ENCODE peak calls at places on chromosomes 11 and 22, in nine cellular contexts. One of them, this sample, is unnamed.

GRCh38 chr22:25448435-25449051 is 115.9 kb upstream of the GRK3 start:
- DNase-seq in substantia nigra: peak; percentile 4
- DNase-seq in osteoblast: peak; percentile 85
- DNase-seq in PC-9: no peak
- DNase-seq in anterior cingulate cortex: no peak
- DNase-seq in sciatic nerve: no peak
- DNase-seq in AG09319: no peak
- DNase-seq in right cardiac atrium: no peak
- DNase-seq in non-pigmented ciliary epithelial cell: no peak
- DNase-seq in this sample: no peak

GRCh38 chr11:61516191-61516590 is 7.6 kb downstream of the LRRC10B start:
- DNase-seq in anterior cingulate cortex: no peak
- DNase-seq in sciatic nerve: no peak
- DNase-seq in substantia nigra: no peak
- DNase-seq in osteoblast: no peak
- DNase-seq in right cardiac atrium: peak; percentile 72
- DNase-seq in non-pigmented ciliary epithelial cell: no peak
- DNase-seq in PC-9: no peak
- DNase-seq in AG09319: no peak
- DNase-seq in this sample: no peak

GRCh38 chr11:101363706-101364275 is 220.0 kb downstream of the TRPC6 start:
- DNase-seq in substantia nigra: no peak
- DNase-seq in AG09319: no peak
- DNase-seq in non-pigmented ciliary epithelial cell: no peak
- DNase-seq in sciatic nerve: no peak
- DNase-seq in osteoblast: no peak
- DNase-seq in PC-9: no peak
- DNase-seq in right cardiac atrium: no peak
- DNase-seq in anterior cingulate cortex: no peak
- DNase-seq in this sample: no peak

GRCh38 chr11:130964393-130964792 is 48.1 kb upstream of the SNX19 start:
- DNase-seq in osteoblast: no peak
- DNase-seq in non-pigmented ciliary epithelial cell: no peak
- DNase-seq in substantia nigra: no peak
- DNase-seq in PC-9: no peak
- DNase-seq in right cardiac atrium: no peak
- DNase-seq in sciatic nerve: no peak
- DNase-seq in anterior cingulate cortex: no peak
- DNase-seq in AG09319: no peak
- DNase-seq in this sample: no peak

GRCh38 chr11:65651589-65652510 is 10.9 kb downstream of the RELA start:
- DNase-seq in sciatic nerve: no peak
- DNase-seq in substantia nigra: no peak
- DNase-seq in AG09319: no peak
- DNase-seq in non-pigmented ciliary epithelial cell: no peak
- DNase-seq in PC-9: peak; percentile 79
- DNase-seq in anterior cingulate cortex: no peak
- DNase-seq in osteoblast: peak; percentile 93
- DNase-seq in right cardiac atrium: peak; percentile 74
- DNase-seq in this sample: peak; percentile 63

GRCh38 chr11:10026514-10026913 is 267.5 kb downstream of the SBF2 start:
- DNase-seq in right cardiac atrium: no peak
- DNase-seq in PC-9: no peak
- DNase-seq in anterior cingulate cortex: no peak
- DNase-seq in AG09319: peak; percentile 5
- DNase-seq in substantia nigra: no peak
- DNase-seq in sciatic nerve: no peak
- DNase-seq in osteoblast: no peak
- DNase-seq in non-pigmented ciliary epithelial cell: no peak
- DNase-seq in this sample: no peak

GRCh38 chr22:44597616-44598015 is 99.6 kb upstream of the RTL6 start:
- DNase-seq in non-pigmented ciliary epithelial cell: no peak
- DNase-seq in sciatic nerve: no peak
- DNase-seq in substantia nigra: no peak
- DNase-seq in AG09319: peak; percentile 32
- DNase-seq in right cardiac atrium: no peak
- DNase-seq in anterior cingulate cortex: no peak
- DNase-seq in osteoblast: peak; percentile 85
- DNase-seq in PC-9: no peak
- DNase-seq in this sample: no peak

GRCh38 chr11:110377451-110377850 is 52.3 kb upstream of the FDX1 start:
- DNase-seq in PC-9: no peak
- DNase-seq in AG09319: no peak
- DNase-seq in right cardiac atrium: no peak
- DNase-seq in sciatic nerve: no peak
- DNase-seq in non-pigmented ciliary epithelial cell: no peak
- DNase-seq in anterior cingulate cortex: no peak
- DNase-seq in osteoblast: no peak
- DNase-seq in substantia nigra: no peak
- DNase-seq in this sample: no peak

GRCh38 chr22:29580200-29580810 is 608 bp downstream of the NIPSNAP1 start:
- DNase-seq in right cardiac atrium: no peak
- DNase-seq in non-pigmented ciliary epithelial cell: no peak
- DNase-seq in substantia nigra: no peak
- DNase-seq in osteoblast: no peak
- DNase-seq in sciatic nerve: no peak
- DNase-seq in anterior cingulate cortex: no peak
- DNase-seq in AG09319: no peak
- DNase-seq in PC-9: no peak
- DNase-seq in this sample: no peak

GRCh38 chr22:20508815-20509271 is 1.4 kb downstream of the MED15 start:
- DNase-seq in AG09319: no peak
- DNase-seq in PC-9: no peak
- DNase-seq in substantia nigra: no peak
- DNase-seq in sciatic nerve: no peak
- DNase-seq in non-pigmented ciliary epithelial cell: no peak
- DNase-seq in right cardiac atrium: no peak
- DNase-seq in anterior cingulate cortex: no peak
- DNase-seq in osteoblast: peak; percentile 48
- DNase-seq in this sample: no peak

GRCh38 chr11:110299006-110299785 is 2.8 kb upstream of the RDX start:
- DNase-seq in anterior cingulate cortex: no peak
- DNase-seq in right cardiac atrium: no peak
- DNase-seq in sciatic nerve: no peak
- DNase-seq in AG09319: no peak
- DNase-seq in substantia nigra: no peak
- DNase-seq in PC-9: peak; percentile 96
- DNase-seq in osteoblast: no peak
- DNase-seq in non-pigmented ciliary epithelial cell: no peak
- DNase-seq in this sample: no peak

GRCh38 chr11:41256060-41256459 is 203.4 kb downstream of the LRRC4C start:
- DNase-seq in anterior cingulate cortex: no peak
- DNase-seq in PC-9: no peak
- DNase-seq in sciatic nerve: no peak
- DNase-seq in substantia nigra: no peak
- DNase-seq in right cardiac atrium: no peak
- DNase-seq in non-pigmented ciliary epithelial cell: no peak
- DNase-seq in osteoblast: no peak
- DNase-seq in AG09319: no peak
- DNase-seq in this sample: no peak

GRCh38 chr22:46072981-46073682 is 77.2 kb upstream of the PPARA start:
- DNase-seq in sciatic nerve: peak; percentile 56
- DNase-seq in non-pigmented ciliary epithelial cell: no peak
- DNase-seq in AG09319: no peak
- DNase-seq in osteoblast: no peak
- DNase-seq in substantia nigra: no peak
- DNase-seq in anterior cingulate cortex: no peak
- DNase-seq in right cardiac atrium: peak; percentile 9
- DNase-seq in PC-9: no peak
- DNase-seq in this sample: no peak

GRCh38 chr11:68610452-68611116 is 73.8 kb upstream of the GAL start:
- DNase-seq in non-pigmented ciliary epithelial cell: no peak
- DNase-seq in substantia nigra: peak; percentile 3
- DNase-seq in right cardiac atrium: no peak
- DNase-seq in PC-9: no peak
- DNase-seq in AG09319: no peak
- DNase-seq in sciatic nerve: no peak
- DNase-seq in anterior cingulate cortex: no peak
- DNase-seq in osteoblast: peak; percentile 46
- DNase-seq in this sample: no peak

GRCh38 chr11:107683807-107684206 is 28.0 kb downstream of the SLN start:
- DNase-seq in osteoblast: no peak
- DNase-seq in substantia nigra: no peak
- DNase-seq in anterior cingulate cortex: no peak
- DNase-seq in right cardiac atrium: no peak
- DNase-seq in AG09319: no peak
- DNase-seq in sciatic nerve: no peak
- DNase-seq in PC-9: no peak
- DNase-seq in non-pigmented ciliary epithelial cell: no peak
- DNase-seq in this sample: no peak

GRCh38 chr22:47193606-47194316 is 431.3 kb downstream of the TBC1D22A start:
- DNase-seq in AG09319: no peak
- DNase-seq in anterior cingulate cortex: no peak
- DNase-seq in sciatic nerve: peak; percentile 52
- DNase-seq in non-pigmented ciliary epithelial cell: no peak
- DNase-seq in right cardiac atrium: no peak
- DNase-seq in osteoblast: peak; percentile 82
- DNase-seq in substantia nigra: no peak
- DNase-seq in PC-9: no peak
- DNase-seq in this sample: no peak

GRCh38 chr11:71066311-71066710 is 186.1 kb downstream of the SHANK2 start:
- DNase-seq in anterior cingulate cortex: no peak
- DNase-seq in non-pigmented ciliary epithelial cell: no peak
- DNase-seq in substantia nigra: no peak
- DNase-seq in sciatic nerve: no peak
- DNase-seq in PC-9: no peak
- DNase-seq in AG09319: no peak
- DNase-seq in right cardiac atrium: no peak
- DNase-seq in osteoblast: no peak
- DNase-seq in this sample: no peak

GRCh38 chr11:20158597-20159257 is 1.5 kb downstream of the DBX1 start:
- DNase-seq in osteoblast: peak; percentile 92
- DNase-seq in anterior cingulate cortex: no peak
- DNase-seq in non-pigmented ciliary epithelial cell: no peak
- DNase-seq in right cardiac atrium: peak; percentile 77
- DNase-seq in substantia nigra: peak; percentile 3
- DNase-seq in sciatic nerve: peak; percentile 70
- DNase-seq in AG09319: no peak
- DNase-seq in PC-9: no peak
- DNase-seq in this sample: no peak

GRCh38 chr11:20631525-20632168 is 32.2 kb downstream of the SLC6A5 start:
- DNase-seq in AG09319: no peak
- DNase-seq in right cardiac atrium: no peak
- DNase-seq in non-pigmented ciliary epithelial cell: no peak
- DNase-seq in anterior cingulate cortex: no peak
- DNase-seq in PC-9: no peak
- DNase-seq in osteoblast: no peak
- DNase-seq in substantia nigra: no peak
- DNase-seq in sciatic nerve: no peak
- DNase-seq in this sample: peak; percentile 79

GRCh38 chr22:50684986-50685385 is 12.4 kb downstream of the SHANK3 start:
- DNase-seq in substantia nigra: no peak
- DNase-seq in osteoblast: peak; percentile 92
- DNase-seq in right cardiac atrium: peak; percentile 36
- DNase-seq in non-pigmented ciliary epithelial cell: no peak
- DNase-seq in anterior cingulate cortex: no peak
- DNase-seq in PC-9: no peak
- DNase-seq in AG09319: no peak
- DNase-seq in sciatic nerve: no peak
- DNase-seq in this sample: no peak

GRCh38 chr11:57982763-57983162 is 40.9 kb upstream of the OR9Q1 start:
- DNase-seq in non-pigmented ciliary epithelial cell: no peak
- DNase-seq in substantia nigra: no peak
- DNase-seq in AG09319: no peak
- DNase-seq in osteoblast: no peak
- DNase-seq in right cardiac atrium: no peak
- DNase-seq in sciatic nerve: no peak
- DNase-seq in PC-9: no peak
- DNase-seq in anterior cingulate cortex: no peak
- DNase-seq in this sample: no peak

GRCh38 chr11:113519989-113520613 is 44.9 kb upstream of the DRD2 start:
- DNase-seq in substantia nigra: no peak
- DNase-seq in AG09319: no peak
- DNase-seq in non-pigmented ciliary epithelial cell: no peak
- DNase-seq in PC-9: no peak
- DNase-seq in osteoblast: no peak
- DNase-seq in right cardiac atrium: no peak
- DNase-seq in sciatic nerve: no peak
- DNase-seq in anterior cingulate cortex: no peak
- DNase-seq in this sample: no peak

GRCh38 chr11:118790357-118791014 is 478 bp downstream of the DDX6 start:
- DNase-seq in non-pigmented ciliary epithelial cell: no peak
- DNase-seq in sciatic nerve: peak; percentile 81
- DNase-seq in right cardiac atrium: peak; percentile 86
- DNase-seq in anterior cingulate cortex: peak; percentile 76
- DNase-seq in PC-9: peak; percentile 45
- DNase-seq in osteoblast: peak; percentile 72
- DNase-seq in AG09319: no peak
- DNase-seq in substantia nigra: peak; percentile 78
- DNase-seq in this sample: no peak

GRCh38 chr22:47596176-47596690 is 833.8 kb downstream of the TBC1D22A start:
- DNase-seq in AG09319: no peak
- DNase-seq in substantia nigra: no peak
- DNase-seq in sciatic nerve: no peak
- DNase-seq in anterior cingulate cortex: no peak
- DNase-seq in PC-9: no peak
- DNase-seq in non-pigmented ciliary epithelial cell: no peak
- DNase-seq in right cardiac atrium: no peak
- DNase-seq in osteoblast: no peak
- DNase-seq in this sample: no peak

GRCh38 chr11:119782021-119782420 is 53.0 kb upstream of the NECTIN1 start:
- DNase-seq in non-pigmented ciliary epithelial cell: no peak
- DNase-seq in substantia nigra: no peak
- DNase-seq in AG09319: no peak
- DNase-seq in right cardiac atrium: no peak
- DNase-seq in osteoblast: no peak
- DNase-seq in anterior cingulate cortex: no peak
- DNase-seq in PC-9: no peak
- DNase-seq in sciatic nerve: no peak
- DNase-seq in this sample: no peak

GRCh38 chr11:61152816-61153592 is 8.2 kb downstream of the VPS37C start:
- DNase-seq in non-pigmented ciliary epithelial cell: peak; percentile 48
- DNase-seq in substantia nigra: no peak
- DNase-seq in PC-9: peak; percentile 97
- DNase-seq in osteoblast: peak; percentile 93
- DNase-seq in anterior cingulate cortex: no peak
- DNase-seq in AG09319: no peak
- DNase-seq in right cardiac atrium: no peak
- DNase-seq in sciatic nerve: no peak
- DNase-seq in this sample: no peak